ENCODE peak calls at places on chromosomes 7 and 10, in five cellular contexts. Z is H1, K is stomach, L is uterus, G is GM12891. N is an unnamed sample.

GRCh38 chr7:94701555-94701973 is 45.6 kb upstream of the SGCE start:
- DNase-seq in Z (no peak), K (no peak), L (no peak), G (no peak), N (peak)

GRCh38 chr10:121579656-121580055 is 18.6 kb downstream of the FGFR2 start:
- DNase-seq in Z (no peak), K (no peak), L (no peak), G (no peak), N (no peak)

GRCh38 chr7:1357601-1358271 is 101.5 kb downstream of the MICALL2 start:
- DNase-seq in Z (no peak), K (no peak), L (no peak), G (no peak), N (no peak)

GRCh38 chr10:31867646-31868045 is 61.0 kb downstream of the ARHGAP12 start:
- DNase-seq in Z (no peak), K (no peak), L (no peak), G (no peak), N (no peak)

GRCh38 chr7:20562461-20562860 is 53.0 kb upstream of the ABCB5 start:
- DNase-seq in Z (no peak), K (no peak), L (no peak), G (no peak), N (peak)

GRCh38 chr7:17680026-17680425 is 260.3 kb downstream of the SNX13 start:
- DNase-seq in Z (no peak), K (no peak), L (no peak), G (no peak), N (no peak)

GRCh38 chr10:132738454-132739224 is 47.3 kb downstream of the NKX6-2 start:
- DNase-seq in Z (no peak), K (no peak), L (no peak), G (no peak), N (no peak)

GRCh38 chr7:102175423-102176170 is 111.1 kb upstream of the SH2B2 start:
- DNase-seq in Z (no peak), K (no peak), L (peak), G (no peak), N (no peak)

GRCh38 chr7:151015967-151016366 is 8.3 kb downstream of the ATG9B start:
- DNase-seq in Z (no peak), K (no peak), L (no peak), G (no peak), N (no peak)

GRCh38 chr7:134613623-134614347 is 32.9 kb upstream of the BPGM start:
- DNase-seq in Z (no peak), K (no peak), L (no peak), G (no peak), N (peak)

GRCh38 chr10:103605359-103606156 is 112.1 kb downstream of the NEURL1 start:
- DNase-seq in Z (peak), K (peak), L (peak), G (peak), N (no peak)

GRCh38 chr10:1063232-1063862 is 7.2 kb downstream of the WDR37 start:
- DNase-seq in Z (no peak), K (no peak), L (no peak), G (no peak), N (no peak)

GRCh38 chr10:122656741-122657140 is 42.9 kb downstream of the C10orf120 start:
- DNase-seq in Z (no peak), K (no peak), L (no peak), G (no peak), N (no peak)

GRCh38 chr10:106440355-106440754 is 724.2 kb downstream of the SORCS1 start:
- DNase-seq in Z (no peak), K (no peak), L (no peak), G (no peak), N (no peak)

GRCh38 chr10:98694014-98694413 is 247.3 kb upstream of the HPS1 start:
- DNase-seq in Z (no peak), K (no peak), L (no peak), G (no peak), N (no peak)

GRCh38 chr10:86372119-86372784 is 5.7 kb upstream of the GRID1 start:
- DNase-seq in Z (peak), K (peak), L (no peak), G (no peak), N (no peak)

GRCh38 chr7:98816925-98817710 is 52.7 kb downstream of the TMEM130 start:
- DNase-seq in Z (no peak), K (no peak), L (no peak), G (no peak), N (no peak)

GRCh38 chr7:106217089-106217542 is 67.7 kb downstream of the NAMPT start:
- DNase-seq in Z (no peak), K (peak), L (peak), G (no peak), N (peak)

GRCh38 chr7:55129409-55130078 is 110.7 kb downstream of the EGFR start:
- DNase-seq in Z (no peak), K (no peak), L (peak), G (no peak), N (peak)

GRCh38 chr7:25857376-25858067 is 294.5 kb upstream of the NFE2L3 start:
- DNase-seq in Z (no peak), K (no peak), L (peak), G (no peak), N (peak)

GRCh38 chr7:157685430-157686284 is 348.9 kb downstream of the DNAJB6 start:
- DNase-seq in Z (peak), K (no peak), L (peak), G (no peak), N (no peak)

GRCh38 chr10:88401671-88402347 is 181.3 kb downstream of the RNLS start:
- DNase-seq in Z (no peak), K (no peak), L (no peak), G (no peak), N (no peak)

GRCh38 chr10:91672021-91672608 is 39.2 kb upstream of the PPP1R3C start:
- DNase-seq in Z (no peak), K (no peak), L (no peak), G (no peak), N (peak)

GRCh38 chr7:106462365-106462859 is 177.6 kb upstream of the NAMPT start:
- DNase-seq in Z (no peak), K (no peak), L (no peak), G (no peak), N (no peak)

GRCh38 chr10:96831867-96832720 is at the start of gene LCOR:
- DNase-seq in Z (peak), K (peak), L (peak), G (peak), N (peak)
- TF ChIP-seq POLR2A in Z (peak), K (no peak), L (peak), G (peak), N (peak)

GRCh38 chr7:136293841-136294391 is 316.8 kb upstream of the MTPN start:
- DNase-seq in Z (no peak), K (no peak), L (no peak), G (no peak), N (no peak)
- TF ChIP-seq POLR2A in Z (no peak), K (no peak), L (no peak), G (no peak), N (no peak)

DNA sequence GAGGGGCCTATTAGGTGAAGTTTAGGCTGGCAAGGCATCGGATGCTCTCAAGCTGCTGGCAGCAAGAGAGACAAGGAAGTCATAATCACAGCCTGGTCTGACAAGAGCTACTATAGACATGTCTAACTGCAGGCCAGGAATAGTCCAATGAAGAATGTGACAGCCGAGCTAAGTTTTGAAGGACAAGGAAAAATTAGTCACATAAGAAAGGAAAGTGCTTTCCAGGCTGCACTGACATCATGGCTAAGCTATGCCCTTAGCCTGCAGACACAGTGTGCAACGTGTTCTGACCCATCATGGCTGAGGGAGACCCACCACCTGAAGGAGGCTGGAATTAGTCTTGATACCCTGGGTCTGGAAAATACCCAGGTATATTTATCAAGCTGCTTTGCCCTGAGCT is 281.1 kb downstream of the PLXNA4 start:
- DNase-seq in Z (no peak), K (no peak), L (no peak), G (no peak), N (no peak)
- TF ChIP-seq POLR2A in Z (no peak), K (no peak), L (no peak), G (no peak), N (no peak)

GRCh38 chr7:73308665-73309214 is at the start of gene NSUN5:
- DNase-seq in Z (peak), K (peak), L (peak), G (peak), N (peak)
- TF ChIP-seq POLR2A in Z (no peak), K (no peak), L (peak), G (peak), N (peak)